ENCODE peak calls at places on chromosomes 7 and 10, in seven cellular contexts. R is K562, G is A549, S is HCT116, K is GM12878, O is HepG2, A is H1. H is an unnamed sample. For H3K4me1, the result is how much of the 10 kb centered on the place peaks cover.

GRCh38 chr7:67732898-67733297 is 736.3 kb downstream of the TYW1 start:
- DNase-seq in R (no peak), G (no peak), S (no peak), K (no peak), O (no peak), A (no peak), H (no peak)

GRCh38 chr7:92765725-92766124 is 70.6 kb downstream of the CDK6 start:
- DNase-seq in R (no peak), G (peak), S (peak), K (no peak), O (no peak), A (no peak), H (no peak)

GRCh38 chr10:44723082-44723481 is 188.1 kb upstream of the TMEM72 start:
- DNase-seq in R (no peak), G (no peak), S (no peak), K (no peak), O (no peak), A (no peak), H (no peak)

GRCh38 chr7:131717181-131717580 is 160.8 kb upstream of the PODXL start:
- DNase-seq in R (no peak), G (no peak), S (no peak), K (no peak), O (no peak), A (no peak), H (no peak)

GRCh38 chr7:116543664-116544063 is 18.8 kb downstream of the CAV1 start:
- DNase-seq in R (no peak), G (no peak), S (no peak), K (no peak), O (no peak), A (no peak), H (peak)

GRCh38 chr10:70378122-70378521 is 4.3 kb downstream of the LRRC20 start:
- DNase-seq in R (no peak), G (peak), S (peak), K (no peak), O (no peak), A (no peak), H (peak)

GRCh38 chr10:71459513-71459912 is 62.8 kb downstream of the CDH23 start:
- DNase-seq in R (no peak), G (no peak), S (no peak), K (no peak), O (no peak), A (no peak), H (no peak)

GRCh38 chr7:92633211-92633906 is 43.2 kb upstream of the FAM133B start:
- DNase-seq in R (no peak), G (peak), S (peak), K (no peak), O (peak), A (no peak), H (peak)

GRCh38 chr7:141641876-141642275 is 60.1 kb downstream of the DENND11 start:
- DNase-seq in R (no peak), G (no peak), S (no peak), K (no peak), O (no peak), A (no peak), H (no peak)

GRCh38 chr7:40921589-40922315 is 781.1 kb downstream of the INHBA start:
- DNase-seq in R (no peak), G (no peak), S (no peak), K (no peak), O (no peak), A (no peak), H (no peak)

GRCh38 chr10:4067552-4068254 is 282.7 kb upstream of the KLF6 start:
- DNase-seq in R (no peak), G (no peak), S (no peak), K (no peak), O (no peak), A (no peak), H (peak)
- TF ChIP-seq MAX in R (no peak), G (no peak), S (no peak), K (no peak), O (no peak), A (no peak), H (no peak)

GRCh38 chr10:103690281-103690680 is 165.1 kb downstream of the SH3PXD2A start:
- DNase-seq in R (no peak), G (no peak), S (no peak), K (no peak), O (no peak), A (no peak), H (no peak)
- H3K4me1 ChIP-seq in R (under half), G (under half), S (under half), K (under half), O (under half), A (under half), H (under half)

DNA sequence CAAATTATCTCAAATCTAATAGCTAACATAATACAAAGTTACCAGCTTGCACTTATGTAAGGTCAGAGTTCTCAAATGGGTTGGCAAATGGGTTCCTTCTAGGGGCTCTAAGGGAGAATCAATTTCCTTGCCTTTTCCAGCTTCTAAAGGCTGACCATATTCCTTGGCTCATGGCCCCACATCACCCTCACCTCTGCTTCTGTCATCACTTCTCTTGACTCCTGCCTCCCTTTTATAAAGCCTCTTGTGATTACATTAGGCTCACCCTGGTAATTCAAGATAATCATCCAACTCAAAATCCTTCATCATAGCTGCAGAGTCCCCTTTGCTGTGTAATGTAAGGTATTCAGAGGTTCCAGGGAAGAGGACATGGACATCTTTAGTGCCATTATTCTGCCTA is 42.1 kb downstream of the CHN2 start:
- DNase-seq in R (no peak), G (no peak), S (no peak), K (no peak), O (no peak), A (no peak), H (no peak)
- TF ChIP-seq MAX in R (no peak), G (no peak), S (no peak), K (no peak), O (no peak), A (no peak), H (no peak)

DNA sequence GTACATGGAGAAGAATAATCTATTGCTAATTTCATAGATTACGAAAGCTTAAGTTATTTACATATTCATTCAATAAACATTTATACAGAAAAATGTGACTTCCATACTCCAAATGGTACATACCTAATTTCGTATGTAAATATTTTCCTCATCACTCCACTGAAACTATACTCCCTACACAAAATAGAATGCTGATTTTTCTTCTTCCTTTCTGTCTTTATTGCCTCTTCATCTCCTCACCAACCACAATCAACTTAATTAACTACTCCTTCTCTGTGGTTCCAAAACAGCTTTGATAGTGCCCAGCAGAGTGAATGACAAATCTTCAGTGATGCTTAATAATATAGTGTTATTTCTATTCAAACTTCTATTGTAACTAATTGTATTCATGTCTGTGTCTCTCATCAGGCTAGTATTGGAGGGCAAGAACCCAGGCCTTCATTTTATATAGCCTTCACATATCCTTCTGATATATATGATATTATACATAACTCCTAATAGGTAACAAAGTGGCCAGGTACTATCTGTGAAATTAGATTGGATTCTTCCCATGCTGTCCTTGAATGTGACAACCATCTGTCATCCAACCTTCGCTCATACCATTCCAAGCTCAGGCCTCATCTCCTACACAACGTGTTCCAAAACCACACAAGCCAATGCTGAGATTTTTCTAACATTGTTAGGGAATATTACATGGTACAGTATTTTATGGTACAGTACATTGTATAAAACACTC is 5.3 kb downstream of the ITGB1 start:
- DNase-seq in R (no peak), G (no peak), S (no peak), K (no peak), O (no peak), A (no peak), H (no peak)
- H3K4me1 ChIP-seq in R (under half), G (half or more), S (half or more), K (under half), O (half or more), A (under half), H (half or more)

DNA sequence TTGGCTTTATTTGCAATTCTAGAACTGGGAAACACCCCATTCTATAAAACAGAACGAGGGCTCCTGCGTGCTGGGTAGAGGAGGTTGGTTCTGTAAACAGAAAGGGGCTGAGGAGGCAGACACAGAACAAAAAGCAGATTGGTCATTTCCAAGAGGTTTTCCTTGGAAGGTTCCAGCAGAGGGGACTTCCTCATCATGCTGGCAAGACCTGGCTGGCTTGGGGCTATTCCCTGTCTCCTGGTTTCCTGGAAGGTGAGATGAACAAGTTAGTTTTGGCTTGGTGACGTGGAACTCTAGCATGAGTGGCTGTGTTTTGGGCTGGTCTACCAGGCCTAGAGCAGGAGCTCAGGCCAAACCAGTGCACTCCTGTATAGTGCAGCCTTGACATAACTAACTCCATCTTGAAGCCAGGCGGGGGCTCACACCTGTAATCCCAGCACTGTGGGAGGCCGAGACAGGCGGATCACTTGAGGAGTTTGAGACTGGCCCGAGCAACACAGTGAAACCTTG is 26.1 kb upstream of the DNAJB6 start:
- DNase-seq in R (no peak), G (no peak), S (no peak), K (no peak), O (no peak), A (no peak), H (no peak)
- TF ChIP-seq MAX in R (no peak), G (no peak), S (no peak), K (no peak), O (no peak), A (no peak), H (no peak)

GRCh38 chr10:86512137-86512536 is 9.5 kb downstream of the WAPL start:
- DNase-seq in R (no peak), G (no peak), S (no peak), K (no peak), O (no peak), A (no peak), H (no peak)
- H3K4me1 ChIP-seq in R (under half), G (under half), S (under half), K (under half), O (half or more), A (under half), H (under half)

DNA sequence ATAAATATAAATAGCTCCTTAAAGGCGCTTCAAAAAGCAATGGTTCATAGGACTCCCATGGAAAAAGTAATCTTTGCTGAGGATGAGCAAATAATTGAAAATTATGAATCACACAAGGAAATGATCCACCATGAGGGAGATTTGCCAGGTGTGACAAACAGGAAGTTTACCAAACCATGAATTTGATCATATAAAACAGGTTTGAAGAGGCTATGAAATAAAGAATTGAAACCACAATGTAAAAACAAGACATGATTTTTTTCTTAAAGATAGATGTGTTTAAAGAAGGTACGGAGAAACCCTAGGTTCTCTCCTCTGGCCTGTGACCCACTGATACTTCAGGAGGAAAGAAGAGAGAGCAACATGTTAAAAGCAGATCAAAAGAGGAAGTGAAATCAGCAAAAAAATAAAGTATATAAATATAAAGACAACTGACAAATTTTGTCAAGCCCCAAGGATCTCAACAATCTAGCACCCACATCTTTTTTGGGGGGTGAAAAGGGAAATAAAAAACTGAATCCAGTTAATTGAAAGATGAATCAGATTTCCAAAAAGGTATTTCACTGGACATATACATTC is 111.3 kb upstream of the ASAH2 start:
- DNase-seq in R (no peak), G (peak), S (no peak), K (peak), O (no peak), A (no peak), H (no peak)
- TF ChIP-seq MAX in R (no peak), G (no peak), S (no peak), K (no peak), O (no peak), A (no peak), H (no peak)

GRCh38 chr10:126262971-126263370 is 125.3 kb downstream of the ADAM12 start:
- DNase-seq in R (no peak), G (no peak), S (no peak), K (no peak), O (no peak), A (no peak), H (no peak)
- H3K4me1 ChIP-seq in R (under half), G (under half), S (under half), K (under half), O (under half), A (under half), H (under half)